ENCODE peak calls at places on chromosomes 16 and 17, in six cellular contexts. One of them, this sample, is unnamed.
A peak's percentile ranks its signal among the peaks of the same experiment; 100 is the strongest.

GRCh38 chr17:59362811-59363205 is 31.4 kb downstream of the YPEL2 start:
- DNase-seq in GM12864: no peak
- DNase-seq in fibroblast of the aortic adventitia: no peak
- DNase-seq in left ventricle myocardium inferior: no peak
- DNase-seq in heart right ventricle: no peak
- DNase-seq in choroid plexus epithelial cell: peak; percentile 52
- DNase-seq in this sample: peak; percentile 47

GRCh38 chr16:546909-547770 is 13.1 kb upstream of the PRR35 start:
- DNase-seq in GM12864: no peak
- DNase-seq in fibroblast of the aortic adventitia: peak; percentile 57
- DNase-seq in left ventricle myocardium inferior: peak; percentile 68
- DNase-seq in heart right ventricle: peak; percentile 54
- DNase-seq in choroid plexus epithelial cell: no peak
- DNase-seq in this sample: no peak

GRCh38 chr16:14345512-14346115 is 274.5 kb downstream of the MRTFB start:
- DNase-seq in GM12864: no peak
- DNase-seq in fibroblast of the aortic adventitia: no peak
- DNase-seq in left ventricle myocardium inferior: no peak
- DNase-seq in heart right ventricle: no peak
- DNase-seq in choroid plexus epithelial cell: no peak
- DNase-seq in this sample: no peak

GRCh38 chr16:80369559-80369958 is 171.2 kb upstream of the DYNLRB2 start:
- DNase-seq in GM12864: no peak
- DNase-seq in fibroblast of the aortic adventitia: peak; percentile 52
- DNase-seq in left ventricle myocardium inferior: no peak
- DNase-seq in heart right ventricle: peak; percentile 9
- DNase-seq in choroid plexus epithelial cell: peak; percentile 81
- DNase-seq in this sample: peak; percentile 45

GRCh38 chr16:1906052-1906845 is 12.0 kb downstream of the HS3ST6 start:
- DNase-seq in GM12864: no peak
- DNase-seq in fibroblast of the aortic adventitia: no peak
- DNase-seq in left ventricle myocardium inferior: no peak
- DNase-seq in heart right ventricle: no peak
- DNase-seq in choroid plexus epithelial cell: no peak
- DNase-seq in this sample: no peak

GRCh38 chr16:87715658-87716057 is 50.1 kb downstream of the KLHDC4 start:
- DNase-seq in GM12864: no peak
- DNase-seq in fibroblast of the aortic adventitia: no peak
- DNase-seq in left ventricle myocardium inferior: no peak
- DNase-seq in heart right ventricle: no peak
- DNase-seq in choroid plexus epithelial cell: no peak
- DNase-seq in this sample: no peak

GRCh38 chr17:7719661-7720060 is 2.1 kb downstream of the DNAH2 start:
- DNase-seq in GM12864: no peak
- DNase-seq in fibroblast of the aortic adventitia: no peak
- DNase-seq in left ventricle myocardium inferior: no peak
- DNase-seq in heart right ventricle: no peak
- DNase-seq in choroid plexus epithelial cell: no peak
- DNase-seq in this sample: no peak

GRCh38 chr17:65092262-65092661 is 35.7 kb upstream of the GNA13 start:
- DNase-seq in GM12864: no peak
- DNase-seq in fibroblast of the aortic adventitia: peak; percentile 73
- DNase-seq in left ventricle myocardium inferior: no peak
- DNase-seq in heart right ventricle: no peak
- DNase-seq in choroid plexus epithelial cell: no peak
- DNase-seq in this sample: no peak

GRCh38 chr17:30086896-30087295 is 29.7 kb upstream of the NSRP1 start:
- DNase-seq in GM12864: no peak
- DNase-seq in fibroblast of the aortic adventitia: no peak
- DNase-seq in left ventricle myocardium inferior: no peak
- DNase-seq in heart right ventricle: no peak
- DNase-seq in choroid plexus epithelial cell: no peak
- DNase-seq in this sample: no peak

GRCh38 chr17:73247728-73248127 is 14.0 kb downstream of the CPSF4L start:
- DNase-seq in GM12864: no peak
- DNase-seq in fibroblast of the aortic adventitia: peak; percentile 22
- DNase-seq in left ventricle myocardium inferior: no peak
- DNase-seq in heart right ventricle: no peak
- DNase-seq in choroid plexus epithelial cell: peak; percentile 59
- DNase-seq in this sample: peak; percentile 44
- TF ChIP-seq CTCF in GM12864: no peak
- TF ChIP-seq CTCF in fibroblast of the aortic adventitia: peak; percentile 26
- TF ChIP-seq CTCF in left ventricle myocardium inferior: no peak
- TF ChIP-seq CTCF in heart right ventricle: no peak
- TF ChIP-seq CTCF in choroid plexus epithelial cell: peak; percentile 55
- TF ChIP-seq CTCF in this sample: peak; percentile 29

DNA sequence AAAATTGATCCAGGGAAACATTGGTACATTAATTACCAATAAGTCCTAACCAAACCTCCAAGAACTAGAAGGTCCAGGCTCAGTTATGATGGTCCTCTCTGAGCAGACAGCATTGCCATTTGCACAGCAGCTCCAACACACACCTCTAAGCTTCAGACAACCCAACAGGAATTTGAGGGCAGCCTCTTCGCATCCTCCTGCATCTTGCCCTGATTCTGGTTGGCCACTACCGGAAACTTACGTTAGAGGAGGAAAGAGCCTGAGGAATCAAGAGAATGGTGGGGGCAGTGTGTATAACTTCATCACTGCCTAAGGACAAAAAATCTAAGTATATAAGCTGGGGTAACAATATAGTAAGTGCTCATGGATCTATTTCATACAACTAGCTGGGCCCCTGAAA is 15.7 kb downstream of the FAM117A start:
- DNase-seq in GM12864: no peak
- DNase-seq in fibroblast of the aortic adventitia: no peak
- DNase-seq in left ventricle myocardium inferior: no peak
- DNase-seq in heart right ventricle: no peak
- DNase-seq in choroid plexus epithelial cell: no peak
- DNase-seq in this sample: no peak
- H3K4me3 ChIP-seq in GM12864: no peak overlapping the region
- H3K4me3 ChIP-seq in fibroblast of the aortic adventitia: no peak overlapping the region
- H3K4me3 ChIP-seq in left ventricle myocardium inferior: no peak overlapping the region
- H3K4me3 ChIP-seq in heart right ventricle: no peak overlapping the region
- H3K4me3 ChIP-seq in choroid plexus epithelial cell: no peak overlapping the region
- H3K4me3 ChIP-seq in this sample: no peak overlapping the region

GRCh38 chr16:77437859-77438258 is 3.0 kb upstream of the ADAMTS18 start:
- DNase-seq in GM12864: no peak
- DNase-seq in fibroblast of the aortic adventitia: peak; percentile 37
- DNase-seq in left ventricle myocardium inferior: no peak
- DNase-seq in heart right ventricle: no peak
- DNase-seq in choroid plexus epithelial cell: peak; percentile 74
- DNase-seq in this sample: peak; percentile 33
- TF ChIP-seq CTCF in GM12864: no peak
- TF ChIP-seq CTCF in fibroblast of the aortic adventitia: peak; percentile 31
- TF ChIP-seq CTCF in left ventricle myocardium inferior: peak; percentile 31
- TF ChIP-seq CTCF in heart right ventricle: peak; percentile 35
- TF ChIP-seq CTCF in choroid plexus epithelial cell: peak; percentile 63
- TF ChIP-seq CTCF in this sample: no peak

DNA sequence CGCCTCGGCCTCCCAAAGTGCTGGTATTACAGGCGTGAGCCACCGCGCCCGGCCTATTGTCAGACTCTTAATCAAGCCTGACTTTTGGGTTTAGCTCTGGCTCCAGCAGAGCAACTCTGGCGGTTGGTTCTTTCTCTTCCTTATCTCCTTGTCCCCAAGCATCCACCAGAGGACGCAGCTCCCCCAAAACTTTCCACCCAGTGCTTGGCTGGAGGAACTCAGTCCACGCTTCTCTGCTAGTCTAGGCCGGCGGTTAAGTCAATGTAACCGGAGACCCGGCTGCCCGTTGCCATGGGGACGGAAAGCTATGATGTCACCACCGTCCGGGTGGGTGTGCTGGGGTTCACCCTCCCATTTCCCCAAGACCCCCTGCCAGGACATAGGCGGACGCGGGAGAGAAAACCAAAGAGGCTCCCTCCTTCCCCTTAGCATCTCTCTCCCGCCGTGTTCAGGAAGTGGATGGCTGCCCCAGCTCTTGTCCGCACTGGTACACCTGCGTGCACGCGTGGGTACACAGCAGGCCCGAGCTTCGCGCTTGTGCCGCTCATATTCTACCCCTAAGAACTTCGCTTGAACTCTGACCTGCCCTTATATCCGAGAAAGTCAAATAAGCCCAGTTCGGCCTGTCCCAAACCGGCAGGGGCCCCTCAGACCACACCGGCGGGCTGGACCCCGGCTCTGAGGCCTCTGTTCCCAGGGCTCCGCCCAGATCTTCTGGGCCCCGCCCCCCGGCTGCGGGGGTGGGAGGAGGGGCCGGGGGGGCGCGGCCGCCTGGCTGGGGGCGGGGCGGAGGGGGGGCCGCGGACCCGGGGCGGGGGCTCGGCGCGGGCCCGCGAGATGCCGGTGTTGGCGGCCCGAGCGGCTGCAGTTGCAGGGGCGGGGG is at the start of gene RND2:
- DNase-seq in GM12864: peak; percentile 55
- DNase-seq in fibroblast of the aortic adventitia: peak; percentile 95
- DNase-seq in left ventricle myocardium inferior: peak; percentile 83
- DNase-seq in heart right ventricle: peak; percentile 91
- DNase-seq in choroid plexus epithelial cell: peak; percentile 98
- DNase-seq in this sample: peak; percentile 96
- H3K4me3 ChIP-seq in GM12864: peak within 1 kb of the TSS; percentile 58
- H3K4me3 ChIP-seq in fibroblast of the aortic adventitia: peak within 1 kb of the TSS; percentile 69
- H3K4me3 ChIP-seq in left ventricle myocardium inferior: peak within 1 kb of the TSS; percentile 70
- H3K4me3 ChIP-seq in heart right ventricle: peak within 1 kb of the TSS; percentile 80
- H3K4me3 ChIP-seq in choroid plexus epithelial cell: peak within 1 kb of the TSS; percentile 64
- H3K4me3 ChIP-seq in this sample: peak within 1 kb of the TSS; percentile 64

GRCh38 chr17:45235071-45236001 is 13.7 kb downstream of the FMNL1 start:
- DNase-seq in GM12864: no peak
- DNase-seq in fibroblast of the aortic adventitia: peak; percentile 83
- DNase-seq in left ventricle myocardium inferior: peak; percentile 78
- DNase-seq in heart right ventricle: peak; percentile 70
- DNase-seq in choroid plexus epithelial cell: peak; percentile 88
- DNase-seq in this sample: peak; percentile 87
- TF ChIP-seq CTCF in GM12864: peak; percentile 91
- TF ChIP-seq CTCF in fibroblast of the aortic adventitia: peak; percentile 87
- TF ChIP-seq CTCF in left ventricle myocardium inferior: peak; percentile 84
- TF ChIP-seq CTCF in heart right ventricle: peak; percentile 82
- TF ChIP-seq CTCF in choroid plexus epithelial cell: peak; percentile 88
- TF ChIP-seq CTCF in this sample: peak; percentile 93

This sample was measured in fibroblast of pulmonary artery.